ENCODE peak calls at places on chromosomes 3 and 15, in five cellular contexts. E, X, F, Y and T are unnamed samples.

GRCh38 chr3:102715030-102715697 is 280.3 kb downstream of the ZPLD1 start:
- DNase-seq in F (no peak), X (no peak), E (no peak), Y (no peak), T (no peak)

GRCh38 chr3:165389064-165389463 is 192.9 kb upstream of the SLITRK3 start:
- DNase-seq in E (no peak), Y (no peak), F (no peak), X (no peak), T (no peak)

GRCh38 chr3:45786801-45787495 is 9.4 kb downstream of the SLC6A20 start:
- DNase-seq in E (no peak), Y (no peak), F (no peak), X (no peak), T (no peak)

GRCh38 chr3:157030712-157031111 is 129.2 kb downstream of the CCNL1 start:
- DNase-seq in E (no peak), F (no peak), X (no peak), Y (no peak), T (no peak)

GRCh38 chr3:124063168-124063909 is 71.4 kb upstream of the ROPN1 start:
- DNase-seq in F (no peak), X (no peak), Y (no peak), E (no peak), T (no peak)

GRCh38 chr3:55571913-55572312 is 84.8 kb upstream of the WNT5A start:
- DNase-seq in E (peak), X (peak), F (peak), Y (no peak), T (no peak)

GRCh38 chr3:113436794-113437193 is 4.5 kb downstream of the CFAP44 start:
- DNase-seq in F (no peak), E (no peak), X (peak), Y (no peak), T (no peak)

GRCh38 chr3:177144922-177145321 is 52.4 kb downstream of the TBL1XR1 start:
- DNase-seq in E (no peak), F (peak), Y (peak), X (no peak), T (no peak)

GRCh38 chr3:119912220-119912619 is 130.3 kb downstream of the NR1I2 start:
- DNase-seq in F (no peak), E (no peak), Y (no peak), X (no peak), T (no peak)

GRCh38 chr15:78671626-78672211 is 30.7 kb upstream of the CHRNB4 start:
- DNase-seq in Y (no peak), F (no peak), X (no peak), E (peak), T (no peak)

GRCh38 chr15:55434989-55435825 is 26.9 kb downstream of the PIERCE2 start:
- DNase-seq in Y (peak), F (no peak), X (peak), E (peak), T (no peak)

GRCh38 chr3:14431556-14431927 is 29.1 kb downstream of the SLC6A6 start:
- DNase-seq in Y (no peak), E (no peak), X (no peak), F (no peak), T (no peak)

GRCh38 chr3:26623409-26624208 is 1.0 kb downstream of the LRRC3B start:
- DNase-seq in E (peak), F (no peak), Y (no peak), X (no peak), T (no peak)

GRCh38 chr15:65055201-65055870 is 10.1 kb downstream of the SLC51B start:
- DNase-seq in X (no peak), F (no peak), Y (no peak), E (no peak), T (no peak)

GRCh38 chr15:31459011-31459748 is 132.5 kb downstream of the KLF13 start:
- DNase-seq in X (no peak), E (no peak), Y (peak), F (no peak), T (no peak)

GRCh38 chr15:88902491-88902835 is 7.1 kb upstream of the HAPLN3 start:
- DNase-seq in F (no peak), X (no peak), E (no peak), Y (no peak), T (no peak)

GRCh38 chr3:142802891-142803290 is 79.1 kb downstream of the TRPC1 start:
- DNase-seq in X (no peak), F (no peak), E (no peak), Y (no peak), T (no peak)

GRCh38 chr3:150765949-150766720 is 3.2 kb upstream of the SIAH2 start:
- DNase-seq in F (no peak), E (no peak), Y (no peak), X (no peak), T (no peak)

GRCh38 chr3:13189639-13190375 is 116.6 kb upstream of the IQSEC1 start:
- DNase-seq in E (no peak), Y (no peak), F (no peak), X (peak), T (peak)

GRCh38 chr3:59809750-59810444 is 760.1 kb upstream of the CFAP20DC start:
- DNase-seq in F (no peak), E (no peak), Y (no peak), X (peak), T (no peak)

GRCh38 chr3:11499144-11499543 is 144.6 kb downstream of the VGLL4 start:
- DNase-seq in X (peak), Y (no peak), F (no peak), E (no peak), T (no peak)

GRCh38 chr3:188194327-188194726 is 40.4 kb downstream of the LPP start:
- DNase-seq in X (no peak), Y (no peak), F (no peak), E (no peak), T (no peak)

GRCh38 chr15:71295242-71296031 is 180.2 kb downstream of the THSD4 start:
- DNase-seq in Y (no peak), E (no peak), F (no peak), X (peak), T (no peak)

GRCh38 chr3:5187920-5188418 is 462 bp downstream of the EDEM1 start:
- DNase-seq in F (peak), E (peak), Y (peak), X (peak), T (peak)

GRCh38 chr3:30855390-30855789 is 39.1 kb downstream of the GADL1 start:
- DNase-seq in X (no peak), F (no peak), E (no peak), Y (no peak), T (no peak)

GRCh38 chr3:50192689-50193141 is 1.3 kb downstream of the GNAT1 start:
- DNase-seq in X (peak), Y (peak), F (no peak), E (peak), T (peak)

GRCh38 chr3:78858910-78859309 is 908.9 kb downstream of the ROBO1 start:
- DNase-seq in Y (no peak), E (no peak), X (no peak), F (no peak), T (no peak)

GRCh38 chr15:76177491-76178040 is 117.8 kb downstream of the TMEM266 start:
- DNase-seq in F (no peak), Y (no peak), E (no peak), X (peak), T (no peak)

GRCh38 chr3:137201066-137201465 is 243.3 kb downstream of the IL20RB start:
- DNase-seq in X (no peak), E (no peak), Y (no peak), F (no peak), T (no peak)

GRCh38 chr3:185024406-185024805 is 128.5 kb downstream of the C3orf70 start:
- DNase-seq in E (no peak), F (no peak), Y (no peak), X (no peak), T (no peak)

GRCh38 chr3:107643038-107643883 is 120.5 kb downstream of the BBX start:
- DNase-seq in E (peak), X (no peak), F (no peak), Y (no peak), T (no peak)

GRCh38 chr3:43905157-43905556 is 214.4 kb downstream of the ABHD5 start:
- DNase-seq in X (no peak), F (no peak), E (no peak), Y (no peak), T (no peak)

GRCh38 chr15:76953913-76954312 is 22.4 kb downstream of the RCN2 start:
- DNase-seq in Y (no peak), E (no peak), X (no peak), F (no peak), T (no peak)

GRCh38 chr15:74531144-74531811 is 9.7 kb upstream of the ARID3B start:
- DNase-seq in F (no peak), Y (no peak), E (peak), X (peak), T (no peak)